ENCODE peak calls at places on chromosome 20, in four cellular contexts. Z, D, P and E are unnamed samples. For H3K27me3 and H3K4me1, the result is how much of the 10 kb centered on the place peaks cover.

GRCh38 chr20:34111057-34111711 is 859 bp downstream of the EIF2S2 start:
- DNase-seq in P (peak), D (no peak), Z (no peak), E (no peak)

GRCh38 chr20:34437330-34437986 is 74.4 kb downstream of the ITCH start:
- DNase-seq in P (peak), D (no peak), Z (no peak), E (no peak)

GRCh38 chr20:1430004-1430451 is 36.6 kb downstream of the NSFL1C start:
- DNase-seq in P (peak), Z (no peak), D (no peak), E (no peak)

GRCh38 chr20:17228624-17229061 is 1.8 kb downstream of the PCSK2 start:
- DNase-seq in P (no peak), D (no peak), Z (peak), E (peak)

GRCh38 chr20:9287826-9288225 is 218.9 kb downstream of the PLCB4 start:
- DNase-seq in D (no peak), Z (no peak), P (no peak), E (no peak)

GRCh38 chr20:53774487-53775203 is 181.0 kb upstream of the ZNF217 start:
- DNase-seq in D (no peak), P (peak), Z (no peak), E (no peak)

GRCh38 chr20:54105653-54106052 is 35.3 kb upstream of the BCAS1 start:
- DNase-seq in P (no peak), Z (no peak), D (no peak), E (no peak)

GRCh38 chr20:38875170-38875993 is 50.8 kb upstream of the FAM83D start:
- DNase-seq in D (no peak), Z (no peak), P (no peak), E (no peak)

GRCh38 chr20:32971703-32972161 is 32.5 kb downstream of the SUN5 start:
- DNase-seq in P (no peak), Z (no peak), D (no peak), E (no peak)

GRCh38 chr20:44142416-44142815 is 44.6 kb downstream of the JPH2 start:
- DNase-seq in Z (no peak), D (no peak), P (peak), E (no peak)

GRCh38 chr20:24682496-24683090 is 213.2 kb downstream of the SYNDIG1 start:
- DNase-seq in Z (no peak), P (no peak), D (no peak), E (no peak)

GRCh38 chr20:37693203-37693602 is 627 bp upstream of the CTNNBL1 start:
- DNase-seq in D (no peak), P (no peak), Z (no peak), E (no peak)

GRCh38 chr20:63497946-63498935 is 642 bp downstream of the EEF1A2 start:
- DNase-seq in D (no peak), P (peak), Z (peak), E (peak)

GRCh38 chr20:63496404-63497120 is 2.3 kb downstream of the EEF1A2 start:
- DNase-seq in Z (no peak), D (no peak), P (no peak), E (peak)

GRCh38 chr20:63498950-63499332 is at the start of gene EEF1A2:
- DNase-seq in P (no peak), D (no peak), Z (peak), E (no peak)

GRCh38 chr20:63495771-63496403 is 3.0 kb downstream of the EEF1A2 start:
- DNase-seq in D (peak), P (peak), Z (peak), E (peak)

DNA sequence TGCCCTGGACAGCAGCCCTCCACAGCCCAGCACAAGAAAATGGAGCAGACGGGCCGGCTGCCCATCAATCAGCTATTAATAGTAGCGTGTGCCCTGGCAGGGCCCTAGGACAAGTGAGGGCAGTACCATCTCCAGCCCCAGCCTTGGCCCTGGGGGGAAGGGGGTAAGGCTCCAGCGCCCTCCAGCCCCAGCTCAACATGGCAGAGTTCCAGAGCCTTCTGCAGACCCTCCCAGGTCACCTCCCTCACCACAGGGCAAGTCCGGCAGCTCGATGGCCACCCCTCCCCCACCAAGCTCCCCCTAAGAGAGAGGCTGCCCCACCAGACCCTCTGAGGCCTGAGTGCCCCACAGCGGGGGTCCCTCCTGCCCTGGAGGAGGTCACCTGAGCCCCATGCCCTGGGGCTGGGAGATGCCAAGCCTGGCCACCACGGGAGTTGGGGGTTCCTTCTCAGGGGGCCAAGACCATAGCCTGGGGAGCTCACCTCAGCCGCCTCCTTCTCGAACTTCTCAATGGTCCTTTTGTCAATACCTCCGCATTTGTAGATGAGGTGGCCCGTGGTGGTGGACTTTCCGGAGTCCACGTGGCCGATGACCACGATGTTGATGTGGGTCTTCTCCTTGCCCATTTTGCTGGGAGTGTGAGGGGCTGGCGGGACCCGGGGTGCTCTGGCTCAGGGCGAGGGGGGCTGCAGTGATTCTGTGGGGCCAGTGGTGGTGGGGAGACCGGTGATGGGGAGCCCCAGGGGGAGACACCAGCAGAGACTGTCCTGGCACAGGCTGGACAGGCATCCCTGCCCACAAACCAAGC is 1.5 kb downstream of the EEF1A2 start:
- DNase-seq in P (no peak), Z (peak), D (no peak), E (peak)
- H3K27ac ChIP-seq in P (no peak), Z (no peak), D (peak), E (no peak)

GRCh38 chr20:57557926-57558613 is 2.8 kb upstream of the PCK1 start:
- DNase-seq in P (no peak), Z (no peak), D (no peak), E (no peak)

GRCh38 chr20:57556980-57557274 is 4.0 kb upstream of the PCK1 start:
- DNase-seq in P (no peak), D (no peak), Z (no peak), E (no peak)

GRCh38 chr20:57552471-57552870 is 8.4 kb upstream of the PCK1 start:
- DNase-seq in Z (no peak), D (no peak), P (no peak), E (no peak)

GRCh38 chr20:57555457-57556184 is 5.3 kb upstream of the PCK1 start:
- DNase-seq in D (no peak), P (no peak), Z (no peak), E (no peak)

DNA sequence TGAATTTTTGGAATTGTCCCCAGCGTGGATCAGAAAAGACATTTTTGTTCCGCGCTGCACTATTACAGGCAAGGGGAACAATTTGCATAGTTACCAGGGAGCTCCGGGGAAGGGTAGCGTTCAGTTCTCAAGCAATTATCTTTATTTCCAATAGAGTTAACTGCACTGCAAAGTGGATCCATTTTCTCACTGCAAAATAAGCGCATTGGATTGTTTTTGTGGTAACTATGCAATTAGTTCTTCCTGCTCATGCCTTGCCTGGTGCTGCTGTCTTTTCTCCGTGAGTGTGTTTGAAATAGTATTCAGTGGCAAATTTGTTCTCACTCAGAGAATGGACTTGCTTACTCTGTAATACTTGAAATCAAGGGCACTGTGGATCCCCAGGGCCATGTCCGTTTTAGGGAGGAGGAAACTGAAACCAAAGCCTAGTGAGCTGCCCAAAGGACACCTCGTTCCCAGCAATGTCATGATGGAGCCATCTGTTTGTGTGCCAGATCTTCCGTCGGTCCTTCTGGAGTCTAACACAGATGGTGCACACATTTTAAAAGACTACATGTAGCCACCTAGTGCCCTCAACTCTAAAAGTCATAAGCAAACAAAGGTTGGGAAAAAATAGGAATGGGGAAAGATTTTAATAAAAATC is 7.4 kb upstream of the PCK1 start:
- DNase-seq in D (no peak), P (no peak), Z (no peak), E (no peak)
- H3K27me3 ChIP-seq in D (under half), P (under half), Z (under half), E (under half)

GRCh38 chr20:59591061-59591460 is 13.3 kb upstream of the PHACTR3 start:
- DNase-seq in Z (no peak), D (no peak), P (no peak), E (no peak)
- H3K4me1 ChIP-seq in Z (under half), D (under half), P (under half), E (under half)

GRCh38 chr20:19274001-19274400 is 61.6 kb downstream of the SLC24A3 start:
- DNase-seq in Z (no peak), P (no peak), D (no peak), E (no peak)

GRCh38 chr20:19272976-19273654 is 60.7 kb downstream of the SLC24A3 start:
- DNase-seq in Z (no peak), P (no peak), D (no peak), E (no peak)

GRCh38 chr20:19275630-19276071 is 63.2 kb downstream of the SLC24A3 start:
- DNase-seq in Z (no peak), D (peak), P (no peak), E (peak)

GRCh38 chr20:19275038-19275629 is 62.7 kb downstream of the SLC24A3 start:
- DNase-seq in D (peak), P (no peak), Z (no peak), E (no peak)

GRCh38 chr20:19274412-19275015 is 62.1 kb downstream of the SLC24A3 start:
- DNase-seq in P (no peak), Z (no peak), D (peak), E (no peak)
- H3K27ac ChIP-seq in P (no peak), Z (no peak), D (no peak), E (no peak)

GRCh38 chr20:46900068-46900467 is 5.4 kb downstream of the EYA2 start:
- DNase-seq in Z (no peak), P (no peak), D (no peak), E (no peak)

GRCh38 chr20:46899619-46900018 is 5.0 kb downstream of the EYA2 start:
- DNase-seq in Z (no peak), P (no peak), D (no peak), E (no peak)

GRCh38 chr20:46901638-46902037 is 7.0 kb downstream of the EYA2 start:
- DNase-seq in Z (no peak), D (no peak), P (no peak), E (no peak)

GRCh38 chr20:46898433-46898832 is 3.8 kb downstream of the EYA2 start:
- DNase-seq in Z (no peak), D (no peak), P (no peak), E (no peak)

DNA sequence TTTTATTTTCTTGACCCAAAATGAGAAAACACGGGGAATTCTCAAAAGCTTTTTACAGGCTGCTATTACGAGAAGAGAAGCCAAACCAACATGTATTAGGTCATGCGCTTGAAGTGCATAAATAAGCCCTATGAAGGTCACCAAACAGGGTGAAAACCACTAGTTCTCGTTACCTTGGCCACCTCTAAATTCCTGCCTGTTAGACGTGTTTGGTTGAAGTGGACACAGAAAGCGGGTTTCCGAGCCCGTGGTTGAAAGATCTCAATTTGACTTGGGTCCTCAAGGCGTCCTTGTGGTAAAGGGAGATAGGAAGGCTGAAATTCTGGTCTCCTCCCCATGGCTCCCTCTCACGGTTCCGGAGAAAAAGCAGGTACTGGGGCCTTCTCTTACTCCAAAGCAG is 6.2 kb downstream of the EYA2 start:
- DNase-seq in P (no peak), Z (no peak), D (no peak), E (no peak)
- H3K27me3 ChIP-seq in P (under half), Z (under half), D (under half), E (under half)

DNA sequence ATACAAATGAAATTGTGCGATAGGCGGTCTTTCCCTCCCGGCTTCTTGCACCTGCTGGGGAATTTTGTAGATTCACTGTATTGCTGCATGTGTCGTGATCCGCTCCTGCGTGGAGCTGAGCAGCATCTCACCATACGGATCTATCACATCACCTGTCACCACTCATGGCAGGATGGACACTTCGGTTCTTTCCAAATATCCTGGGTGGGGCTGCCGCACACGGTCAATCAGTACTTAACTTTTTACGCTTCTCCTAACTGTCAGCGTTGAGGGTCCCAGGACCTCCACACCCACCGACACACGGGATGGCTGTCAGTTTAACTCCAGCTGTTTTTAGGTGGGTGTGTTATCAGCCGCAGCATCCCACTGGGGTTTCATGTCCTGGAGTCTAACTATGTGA is 19.2 kb downstream of the TAF4 start:
- DNase-seq in Z (no peak), P (no peak), D (no peak), E (peak)
- H3K4me1 ChIP-seq in Z (under half), P (under half), D (under half), E (under half)